ENCODE peak calls at places on chromosome 2, in ten cellular contexts. One of them, this sample, is unnamed.

GRCh38 chr2:8148260-8148880 is 533.5 kb upstream of the ID2 start:
- DNase-seq in lower leg skin: no peak
- DNase-seq in transverse colon: peak
- DNase-seq in GM12891: no peak
- DNase-seq in H1: no peak
- DNase-seq in adrenal gland: no peak
- DNase-seq in IMR-90: peak
- DNase-seq in tibial nerve: no peak
- DNase-seq in right lobe of liver: no peak
- DNase-seq in Peyer's patch: peak
- DNase-seq in this sample: peak

GRCh38 chr2:230982528-230982927 is 13.4 kb upstream of the SPATA3 start:
- DNase-seq in lower leg skin: no peak
- DNase-seq in transverse colon: no peak
- DNase-seq in GM12891: no peak
- DNase-seq in H1: no peak
- DNase-seq in adrenal gland: no peak
- DNase-seq in IMR-90: no peak
- DNase-seq in tibial nerve: no peak
- DNase-seq in right lobe of liver: no peak
- DNase-seq in Peyer's patch: no peak
- DNase-seq in this sample: no peak

GRCh38 chr2:218858671-218859555 is 692 bp upstream of the WNT6 start:
- DNase-seq in lower leg skin: no peak
- DNase-seq in transverse colon: no peak
- DNase-seq in GM12891: no peak
- DNase-seq in H1: peak
- DNase-seq in adrenal gland: no peak
- DNase-seq in IMR-90: no peak
- DNase-seq in tibial nerve: no peak
- DNase-seq in right lobe of liver: no peak
- DNase-seq in Peyer's patch: no peak
- DNase-seq in this sample: no peak

GRCh38 chr2:108825736-108826135 is 39.2 kb downstream of the CCDC138 start:
- DNase-seq in lower leg skin: no peak
- DNase-seq in transverse colon: no peak
- DNase-seq in GM12891: no peak
- DNase-seq in H1: no peak
- DNase-seq in adrenal gland: no peak
- DNase-seq in IMR-90: no peak
- DNase-seq in tibial nerve: no peak
- DNase-seq in right lobe of liver: no peak
- DNase-seq in Peyer's patch: no peak
- DNase-seq in this sample: no peak

GRCh38 chr2:240421396-240421795 is 14.1 kb upstream of the GPC1 start:
- DNase-seq in lower leg skin: no peak
- DNase-seq in transverse colon: no peak
- DNase-seq in GM12891: no peak
- DNase-seq in H1: no peak
- DNase-seq in adrenal gland: no peak
- DNase-seq in IMR-90: no peak
- DNase-seq in tibial nerve: no peak
- DNase-seq in right lobe of liver: peak
- DNase-seq in Peyer's patch: no peak
- DNase-seq in this sample: no peak

GRCh38 chr2:237391140-237391539 is 22.8 kb downstream of the COL6A3 start:
- DNase-seq in lower leg skin: no peak
- DNase-seq in transverse colon: no peak
- DNase-seq in GM12891: no peak
- DNase-seq in H1: no peak
- DNase-seq in adrenal gland: no peak
- DNase-seq in IMR-90: no peak
- DNase-seq in tibial nerve: no peak
- DNase-seq in right lobe of liver: no peak
- DNase-seq in Peyer's patch: no peak
- DNase-seq in this sample: no peak

GRCh38 chr2:207202645-207203044 is 36.9 kb upstream of the KLF7 start:
- DNase-seq in lower leg skin: no peak
- DNase-seq in transverse colon: no peak
- DNase-seq in GM12891: no peak
- DNase-seq in H1: peak
- DNase-seq in adrenal gland: peak
- DNase-seq in IMR-90: peak
- DNase-seq in tibial nerve: no peak
- DNase-seq in right lobe of liver: no peak
- DNase-seq in Peyer's patch: no peak
- DNase-seq in this sample: no peak

GRCh38 chr2:23614701-23615100 is 229.7 kb downstream of the KLHL29 start:
- DNase-seq in lower leg skin: no peak
- DNase-seq in transverse colon: no peak
- DNase-seq in GM12891: no peak
- DNase-seq in H1: no peak
- DNase-seq in adrenal gland: no peak
- DNase-seq in IMR-90: no peak
- DNase-seq in tibial nerve: no peak
- DNase-seq in right lobe of liver: no peak
- DNase-seq in Peyer's patch: no peak
- DNase-seq in this sample: no peak

GRCh38 chr2:33008716-33009115 is 62.0 kb downstream of the LTBP1 start:
- DNase-seq in lower leg skin: no peak
- DNase-seq in transverse colon: no peak
- DNase-seq in GM12891: no peak
- DNase-seq in H1: no peak
- DNase-seq in adrenal gland: no peak
- DNase-seq in IMR-90: no peak
- DNase-seq in tibial nerve: no peak
- DNase-seq in right lobe of liver: no peak
- DNase-seq in Peyer's patch: no peak
- DNase-seq in this sample: no peak

GRCh38 chr2:201171259-201171814 is 11.6 kb upstream of the CASP10 start:
- DNase-seq in lower leg skin: no peak
- DNase-seq in transverse colon: no peak
- DNase-seq in GM12891: no peak
- DNase-seq in H1: no peak
- DNase-seq in adrenal gland: no peak
- DNase-seq in IMR-90: no peak
- DNase-seq in tibial nerve: no peak
- DNase-seq in right lobe of liver: no peak
- DNase-seq in Peyer's patch: no peak
- DNase-seq in this sample: no peak

GRCh38 chr2:186347472-186347871 is 138.6 kb upstream of the ZC3H15 start:
- DNase-seq in lower leg skin: no peak
- DNase-seq in transverse colon: no peak
- DNase-seq in GM12891: no peak
- DNase-seq in H1: no peak
- DNase-seq in adrenal gland: no peak
- DNase-seq in IMR-90: peak
- DNase-seq in tibial nerve: no peak
- DNase-seq in right lobe of liver: no peak
- DNase-seq in Peyer's patch: no peak
- DNase-seq in this sample: no peak

GRCh38 chr2:58289029-58289428 is 47.9 kb upstream of the FANCL start:
- DNase-seq in lower leg skin: no peak
- DNase-seq in transverse colon: no peak
- DNase-seq in GM12891: no peak
- DNase-seq in H1: no peak
- DNase-seq in adrenal gland: no peak
- DNase-seq in IMR-90: peak
- DNase-seq in tibial nerve: no peak
- DNase-seq in right lobe of liver: no peak
- DNase-seq in Peyer's patch: no peak
- DNase-seq in this sample: peak

GRCh38 chr2:218294430-218294999 is 2.2 kb upstream of the TMBIM1 start:
- DNase-seq in lower leg skin: no peak
- DNase-seq in transverse colon: no peak
- DNase-seq in GM12891: no peak
- DNase-seq in H1: no peak
- DNase-seq in adrenal gland: no peak
- DNase-seq in IMR-90: no peak
- DNase-seq in tibial nerve: no peak
- DNase-seq in right lobe of liver: no peak
- DNase-seq in Peyer's patch: no peak
- DNase-seq in this sample: no peak

GRCh38 chr2:147789287-147789686 is 55.5 kb upstream of the ACVR2A start:
- DNase-seq in lower leg skin: no peak
- DNase-seq in transverse colon: no peak
- DNase-seq in GM12891: no peak
- DNase-seq in H1: no peak
- DNase-seq in adrenal gland: no peak
- DNase-seq in IMR-90: no peak
- DNase-seq in tibial nerve: no peak
- DNase-seq in right lobe of liver: no peak
- DNase-seq in Peyer's patch: no peak
- DNase-seq in this sample: no peak

GRCh38 chr2:171479154-171479814 is 43.0 kb upstream of the CYBRD1 start:
- DNase-seq in lower leg skin: no peak
- DNase-seq in transverse colon: no peak
- DNase-seq in GM12891: no peak
- DNase-seq in H1: no peak
- DNase-seq in adrenal gland: no peak
- DNase-seq in IMR-90: no peak
- DNase-seq in tibial nerve: no peak
- DNase-seq in right lobe of liver: no peak
- DNase-seq in Peyer's patch: no peak
- DNase-seq in this sample: no peak

GRCh38 chr2:145028055-145028630 is 508.2 kb upstream of the ZEB2 start:
- DNase-seq in lower leg skin: no peak
- DNase-seq in transverse colon: no peak
- DNase-seq in GM12891: no peak
- DNase-seq in H1: no peak
- DNase-seq in adrenal gland: no peak
- DNase-seq in IMR-90: no peak
- DNase-seq in tibial nerve: no peak
- DNase-seq in right lobe of liver: no peak
- DNase-seq in Peyer's patch: no peak
- DNase-seq in this sample: no peak

GRCh38 chr2:64019083-64019974 is at the start of gene VPS54:
- DNase-seq in lower leg skin: no peak
- DNase-seq in transverse colon: peak
- DNase-seq in GM12891: peak
- DNase-seq in H1: peak
- DNase-seq in adrenal gland: peak
- DNase-seq in IMR-90: peak
- DNase-seq in tibial nerve: peak
- DNase-seq in right lobe of liver: peak
- DNase-seq in Peyer's patch: peak
- DNase-seq in this sample: peak
- TF ChIP-seq POLR2A in lower leg skin: no peak
- TF ChIP-seq POLR2A in transverse colon: peak
- TF ChIP-seq POLR2A in GM12891: peak
- TF ChIP-seq POLR2A in H1: peak
- TF ChIP-seq POLR2A in adrenal gland: peak
- TF ChIP-seq POLR2A in IMR-90: peak
- TF ChIP-seq POLR2A in tibial nerve: peak
- TF ChIP-seq POLR2A in right lobe of liver: peak
- TF ChIP-seq POLR2A in Peyer's patch: peak
- TF ChIP-seq POLR2A in this sample: peak

GRCh38 chr2:160492401-160493226 is 993 bp downstream of the RBMS1 start:
- DNase-seq in lower leg skin: peak
- DNase-seq in transverse colon: peak
- DNase-seq in GM12891: peak
- DNase-seq in H1: peak
- DNase-seq in adrenal gland: peak
- DNase-seq in IMR-90: peak
- DNase-seq in tibial nerve: peak
- DNase-seq in right lobe of liver: peak
- DNase-seq in Peyer's patch: peak
- DNase-seq in this sample: peak
- TF ChIP-seq POLR2A in lower leg skin: no peak
- TF ChIP-seq POLR2A in transverse colon: peak
- TF ChIP-seq POLR2A in GM12891: no peak
- TF ChIP-seq POLR2A in H1: peak
- TF ChIP-seq POLR2A in adrenal gland: peak
- TF ChIP-seq POLR2A in IMR-90: peak
- TF ChIP-seq POLR2A in tibial nerve: no peak
- TF ChIP-seq POLR2A in right lobe of liver: peak
- TF ChIP-seq POLR2A in Peyer's patch: no peak
- TF ChIP-seq POLR2A in this sample: peak

DNA sequence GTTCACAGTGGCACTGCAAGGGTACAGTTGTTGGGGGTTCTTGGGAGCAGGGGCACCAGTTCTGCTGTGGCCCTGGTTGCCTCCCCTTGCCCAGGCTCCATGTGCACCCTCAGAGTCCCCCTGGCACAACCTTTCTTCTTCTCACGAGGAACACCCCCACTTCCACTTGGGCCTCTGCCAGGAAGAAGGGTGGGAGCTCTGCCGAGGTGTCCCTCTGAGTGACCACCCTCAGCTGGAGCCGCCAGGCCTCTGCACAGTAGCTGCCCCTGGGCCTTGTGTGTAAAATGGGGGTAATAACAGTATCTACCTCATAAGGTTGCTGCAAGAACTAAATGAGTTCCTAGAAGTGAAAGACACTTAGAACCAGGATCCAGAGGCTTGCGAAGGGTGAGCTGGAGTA is 8.4 kb downstream of the TPRKB start:
- DNase-seq in lower leg skin: no peak
- DNase-seq in transverse colon: no peak
- DNase-seq in GM12891: no peak
- DNase-seq in H1: no peak
- DNase-seq in adrenal gland: no peak
- DNase-seq in IMR-90: no peak
- DNase-seq in tibial nerve: no peak
- DNase-seq in right lobe of liver: no peak
- DNase-seq in Peyer's patch: no peak
- DNase-seq in this sample: no peak
- TF ChIP-seq POLR2A in lower leg skin: no peak
- TF ChIP-seq POLR2A in transverse colon: no peak
- TF ChIP-seq POLR2A in GM12891: no peak
- TF ChIP-seq POLR2A in H1: no peak
- TF ChIP-seq POLR2A in adrenal gland: no peak
- TF ChIP-seq POLR2A in IMR-90: no peak
- TF ChIP-seq POLR2A in tibial nerve: no peak
- TF ChIP-seq POLR2A in right lobe of liver: no peak
- TF ChIP-seq POLR2A in Peyer's patch: no peak
- TF ChIP-seq POLR2A in this sample: no peak

GRCh38 chr2:162343824-162344616 is at the start of gene GCA:
- DNase-seq in lower leg skin: peak
- DNase-seq in transverse colon: peak
- DNase-seq in GM12891: peak
- DNase-seq in H1: peak
- DNase-seq in adrenal gland: peak
- DNase-seq in IMR-90: peak
- DNase-seq in tibial nerve: peak
- DNase-seq in right lobe of liver: peak
- DNase-seq in Peyer's patch: peak
- DNase-seq in this sample: peak
- TF ChIP-seq POLR2A in lower leg skin: no peak
- TF ChIP-seq POLR2A in transverse colon: peak
- TF ChIP-seq POLR2A in GM12891: peak
- TF ChIP-seq POLR2A in H1: peak
- TF ChIP-seq POLR2A in adrenal gland: peak
- TF ChIP-seq POLR2A in IMR-90: no peak
- TF ChIP-seq POLR2A in tibial nerve: peak
- TF ChIP-seq POLR2A in right lobe of liver: peak
- TF ChIP-seq POLR2A in Peyer's patch: peak
- TF ChIP-seq POLR2A in this sample: peak

GRCh38 chr2:37196320-37197195 is at the start of gene CEBPZOS:
- DNase-seq in lower leg skin: peak
- DNase-seq in transverse colon: peak
- DNase-seq in GM12891: peak
- DNase-seq in H1: peak
- DNase-seq in adrenal gland: peak
- DNase-seq in IMR-90: peak
- DNase-seq in tibial nerve: peak
- DNase-seq in right lobe of liver: peak
- DNase-seq in Peyer's patch: peak
- DNase-seq in this sample: peak
- TF ChIP-seq POLR2A in lower leg skin: no peak
- TF ChIP-seq POLR2A in transverse colon: peak
- TF ChIP-seq POLR2A in GM12891: peak
- TF ChIP-seq POLR2A in H1: peak
- TF ChIP-seq POLR2A in adrenal gland: peak
- TF ChIP-seq POLR2A in IMR-90: peak
- TF ChIP-seq POLR2A in tibial nerve: peak
- TF ChIP-seq POLR2A in right lobe of liver: peak
- TF ChIP-seq POLR2A in Peyer's patch: peak
- TF ChIP-seq POLR2A in this sample: peak